ENCODE peak calls at places on chromosomes 6 and 20, in six cellular contexts. One of them, this sample, is unnamed.

GRCh38 chr6:150016324-150017185 is 8.8 kb downstream of the RAET1L start:
- DNase-seq in iPS DF 19.7: no peak
- DNase-seq in effector memory CD8-positive, alpha-beta T cell: peak; percentile 63
- DNase-seq in kidney: no peak
- DNase-seq in esophagus muscularis mucosa: no peak
- DNase-seq in astrocyte of the spinal cord: peak; percentile 68
- DNase-seq in this sample: no peak

GRCh38 chr20:41135187-41135887 is 2.0 kb upstream of the PLCG1 start:
- DNase-seq in iPS DF 19.7: no peak
- DNase-seq in effector memory CD8-positive, alpha-beta T cell: peak; percentile 58
- DNase-seq in kidney: no peak
- DNase-seq in esophagus muscularis mucosa: no peak
- DNase-seq in astrocyte of the spinal cord: no peak
- DNase-seq in this sample: no peak

GRCh38 chr6:29828471-29828797 is 809 bp downstream of the HLA-G start:
- DNase-seq in iPS DF 19.7: no peak
- DNase-seq in effector memory CD8-positive, alpha-beta T cell: no peak
- DNase-seq in kidney: no peak
- DNase-seq in esophagus muscularis mucosa: no peak
- DNase-seq in astrocyte of the spinal cord: no peak
- DNase-seq in this sample: peak; percentile 47

GRCh38 chr6:143539106-143539505 is 27.6 kb upstream of the FUCA2 start:
- DNase-seq in iPS DF 19.7: no peak
- DNase-seq in effector memory CD8-positive, alpha-beta T cell: no peak
- DNase-seq in kidney: no peak
- DNase-seq in esophagus muscularis mucosa: no peak
- DNase-seq in astrocyte of the spinal cord: no peak
- DNase-seq in this sample: no peak

GRCh38 chr6:146850238-146850896 is 251.6 kb downstream of the ADGB start:
- DNase-seq in iPS DF 19.7: no peak
- DNase-seq in effector memory CD8-positive, alpha-beta T cell: no peak
- DNase-seq in kidney: no peak
- DNase-seq in esophagus muscularis mucosa: no peak
- DNase-seq in astrocyte of the spinal cord: peak; percentile 70
- DNase-seq in this sample: no peak

GRCh38 chr20:32539063-32539816 is 45.9 kb downstream of the NOL4L start:
- DNase-seq in iPS DF 19.7: no peak
- DNase-seq in effector memory CD8-positive, alpha-beta T cell: no peak
- DNase-seq in kidney: no peak
- DNase-seq in esophagus muscularis mucosa: no peak
- DNase-seq in astrocyte of the spinal cord: no peak
- DNase-seq in this sample: no peak

GRCh38 chr20:63047267-63047666 is 40.5 kb upstream of the BHLHE23 start:
- DNase-seq in iPS DF 19.7: no peak
- DNase-seq in effector memory CD8-positive, alpha-beta T cell: no peak
- DNase-seq in kidney: no peak
- DNase-seq in esophagus muscularis mucosa: no peak
- DNase-seq in astrocyte of the spinal cord: no peak
- DNase-seq in this sample: no peak

GRCh38 chr6:123527406-123527805 is 109.3 kb downstream of the TRDN start:
- DNase-seq in iPS DF 19.7: no peak
- DNase-seq in effector memory CD8-positive, alpha-beta T cell: no peak
- DNase-seq in kidney: no peak
- DNase-seq in esophagus muscularis mucosa: no peak
- DNase-seq in astrocyte of the spinal cord: peak; percentile 43
- DNase-seq in this sample: no peak

GRCh38 chr20:44151621-44152416 is 35.2 kb downstream of the JPH2 start:
- DNase-seq in iPS DF 19.7: no peak
- DNase-seq in effector memory CD8-positive, alpha-beta T cell: no peak
- DNase-seq in kidney: no peak
- DNase-seq in esophagus muscularis mucosa: no peak
- DNase-seq in astrocyte of the spinal cord: no peak
- DNase-seq in this sample: no peak

GRCh38 chr20:59585714-59586404 is 18.5 kb upstream of the PHACTR3 start:
- DNase-seq in iPS DF 19.7: no peak
- DNase-seq in effector memory CD8-positive, alpha-beta T cell: no peak
- DNase-seq in kidney: no peak
- DNase-seq in esophagus muscularis mucosa: no peak
- DNase-seq in astrocyte of the spinal cord: no peak
- DNase-seq in this sample: no peak

GRCh38 chr6:159487636-159488035 is 205.4 kb downstream of the SOD2 start:
- DNase-seq in iPS DF 19.7: no peak
- DNase-seq in effector memory CD8-positive, alpha-beta T cell: no peak
- DNase-seq in kidney: no peak
- DNase-seq in esophagus muscularis mucosa: no peak
- DNase-seq in astrocyte of the spinal cord: peak; percentile 24
- DNase-seq in this sample: no peak

GRCh38 chr20:48604426-48604825 is 223.4 kb downstream of the PREX1 start:
- DNase-seq in iPS DF 19.7: no peak
- DNase-seq in effector memory CD8-positive, alpha-beta T cell: no peak
- DNase-seq in kidney: peak; percentile 57
- DNase-seq in esophagus muscularis mucosa: no peak
- DNase-seq in astrocyte of the spinal cord: no peak
- DNase-seq in this sample: no peak

GRCh38 chr6:69584913-69585729 is 211.7 kb downstream of the LMBRD1 start:
- DNase-seq in iPS DF 19.7: no peak
- DNase-seq in effector memory CD8-positive, alpha-beta T cell: no peak
- DNase-seq in kidney: no peak
- DNase-seq in esophagus muscularis mucosa: no peak
- DNase-seq in astrocyte of the spinal cord: no peak
- DNase-seq in this sample: no peak

GRCh38 chr20:36467076-36467999 is 74.0 kb upstream of the MYL9 start:
- DNase-seq in iPS DF 19.7: no peak
- DNase-seq in effector memory CD8-positive, alpha-beta T cell: peak; percentile 26
- DNase-seq in kidney: no peak
- DNase-seq in esophagus muscularis mucosa: no peak
- DNase-seq in astrocyte of the spinal cord: peak; percentile 43
- DNase-seq in this sample: no peak

This sample was measured in vagina.